ENCODE peak calls at places on chromosomes 16 and 17, in seven cellular contexts. One of them, this sample, is unnamed.

GRCh38 chr17:9707917-9708316 is 62.6 kb downstream of the USP43 start:
- DNase-seq in left cardiac atrium: no peak
- DNase-seq in pancreas: no peak
- DNase-seq in heart right ventricle: no peak
- DNase-seq in naive B cell: no peak
- DNase-seq in iris pigment epithelial cell: no peak
- DNase-seq in GM10248: no peak
- DNase-seq in this sample: no peak

GRCh38 chr16:21262779-21263639 is 15.1 kb downstream of the CRYM start:
- DNase-seq in pancreas: no peak
- DNase-seq in naive B cell: no peak
- DNase-seq in heart right ventricle: no peak
- DNase-seq in left cardiac atrium: no peak
- DNase-seq in iris pigment epithelial cell: no peak
- DNase-seq in GM10248: no peak
- DNase-seq in this sample: no peak

GRCh38 chr17:7589204-7589868 is 558 bp downstream of the SOX15 start:
- DNase-seq in GM10248: peak
- DNase-seq in left cardiac atrium: peak
- DNase-seq in pancreas: peak
- DNase-seq in iris pigment epithelial cell: peak
- DNase-seq in naive B cell: peak
- DNase-seq in heart right ventricle: peak
- DNase-seq in this sample: peak

GRCh38 chr16:566475-567361 is at the start of gene NHLRC4:
- DNase-seq in iris pigment epithelial cell: peak
- DNase-seq in heart right ventricle: peak
- DNase-seq in left cardiac atrium: peak
- DNase-seq in GM10248: peak
- DNase-seq in naive B cell: peak
- DNase-seq in pancreas: no peak
- DNase-seq in this sample: no peak

GRCh38 chr17:50963139-50963538 is 97.0 kb upstream of the TOB1 start:
- DNase-seq in iris pigment epithelial cell: peak
- DNase-seq in left cardiac atrium: no peak
- DNase-seq in naive B cell: no peak
- DNase-seq in pancreas: no peak
- DNase-seq in GM10248: no peak
- DNase-seq in heart right ventricle: no peak
- DNase-seq in this sample: no peak

GRCh38 chr17:44191941-44192496 is 5.2 kb downstream of the TMUB2 start:
- DNase-seq in iris pigment epithelial cell: no peak
- DNase-seq in heart right ventricle: no peak
- DNase-seq in GM10248: no peak
- DNase-seq in naive B cell: no peak
- DNase-seq in left cardiac atrium: no peak
- DNase-seq in pancreas: no peak
- DNase-seq in this sample: no peak

GRCh38 chr16:3087243-3087791 is 11.8 kb downstream of the ZSCAN10 start:
- DNase-seq in pancreas: no peak
- DNase-seq in heart right ventricle: peak
- DNase-seq in left cardiac atrium: peak
- DNase-seq in iris pigment epithelial cell: no peak
- DNase-seq in GM10248: peak
- DNase-seq in naive B cell: no peak
- DNase-seq in this sample: no peak

GRCh38 chr16:22214893-22215292 is 8.8 kb downstream of the EEF2K start:
- DNase-seq in pancreas: no peak
- DNase-seq in heart right ventricle: no peak
- DNase-seq in naive B cell: no peak
- DNase-seq in iris pigment epithelial cell: peak
- DNase-seq in left cardiac atrium: no peak
- DNase-seq in GM10248: no peak
- DNase-seq in this sample: no peak

GRCh38 chr17:64448665-64449512 is at the start of gene MILR1:
- DNase-seq in left cardiac atrium: no peak
- DNase-seq in GM10248: peak
- DNase-seq in heart right ventricle: no peak
- DNase-seq in iris pigment epithelial cell: peak
- DNase-seq in pancreas: no peak
- DNase-seq in naive B cell: peak
- DNase-seq in this sample: no peak

GRCh38 chr16:76932541-76933211 is 258.3 kb upstream of the MON1B start:
- DNase-seq in heart right ventricle: no peak
- DNase-seq in left cardiac atrium: no peak
- DNase-seq in GM10248: no peak
- DNase-seq in pancreas: no peak
- DNase-seq in naive B cell: no peak
- DNase-seq in iris pigment epithelial cell: peak
- DNase-seq in this sample: no peak

GRCh38 chr17:18217412-18218015 is 7.9 kb upstream of the LLGL1 start:
- DNase-seq in naive B cell: peak
- DNase-seq in left cardiac atrium: peak
- DNase-seq in heart right ventricle: peak
- DNase-seq in GM10248: peak
- DNase-seq in iris pigment epithelial cell: peak
- DNase-seq in pancreas: peak
- DNase-seq in this sample: peak

GRCh38 chr16:62213763-62214162 is 177.5 kb upstream of the CDH8 start:
- DNase-seq in iris pigment epithelial cell: no peak
- DNase-seq in naive B cell: no peak
- DNase-seq in left cardiac atrium: no peak
- DNase-seq in GM10248: no peak
- DNase-seq in pancreas: no peak
- DNase-seq in heart right ventricle: no peak
- DNase-seq in this sample: no peak

GRCh38 chr17:27569257-27569722 is 61.7 kb upstream of the LGALS9 start:
- DNase-seq in heart right ventricle: no peak
- DNase-seq in naive B cell: no peak
- DNase-seq in left cardiac atrium: no peak
- DNase-seq in pancreas: no peak
- DNase-seq in iris pigment epithelial cell: peak
- DNase-seq in GM10248: peak
- DNase-seq in this sample: no peak

GRCh38 chr16:89039756-89040155 is 53.9 kb upstream of the ACSF3 start:
- DNase-seq in naive B cell: no peak
- DNase-seq in iris pigment epithelial cell: no peak
- DNase-seq in pancreas: no peak
- DNase-seq in heart right ventricle: peak
- DNase-seq in GM10248: no peak
- DNase-seq in left cardiac atrium: no peak
- DNase-seq in this sample: peak

GRCh38 chr17:76927982-76928381 is 59.8 kb downstream of the MGAT5B start:
- DNase-seq in iris pigment epithelial cell: no peak
- DNase-seq in GM10248: no peak
- DNase-seq in heart right ventricle: no peak
- DNase-seq in naive B cell: no peak
- DNase-seq in pancreas: no peak
- DNase-seq in left cardiac atrium: no peak
- DNase-seq in this sample: no peak

GRCh38 chr17:30436729-30437128 is 40.5 kb upstream of the GOSR1 start:
- DNase-seq in GM10248: no peak
- DNase-seq in left cardiac atrium: no peak
- DNase-seq in heart right ventricle: no peak
- DNase-seq in iris pigment epithelial cell: no peak
- DNase-seq in pancreas: no peak
- DNase-seq in naive B cell: no peak
- DNase-seq in this sample: no peak

GRCh38 chr17:57605734-57606105 is 139.4 kb downstream of the CCDC182 start:
- DNase-seq in iris pigment epithelial cell: no peak
- DNase-seq in heart right ventricle: no peak
- DNase-seq in naive B cell: no peak
- DNase-seq in pancreas: peak
- DNase-seq in left cardiac atrium: no peak
- DNase-seq in GM10248: no peak
- DNase-seq in this sample: no peak

GRCh38 chr16:86827521-86827920 is 249.2 kb downstream of the FOXL1 start:
- DNase-seq in iris pigment epithelial cell: no peak
- DNase-seq in left cardiac atrium: no peak
- DNase-seq in heart right ventricle: no peak
- DNase-seq in GM10248: no peak
- DNase-seq in naive B cell: no peak
- DNase-seq in pancreas: no peak
- DNase-seq in this sample: peak

GRCh38 chr16:705748-706188 is at the start of gene FBXL16:
- DNase-seq in GM10248: no peak
- DNase-seq in left cardiac atrium: no peak
- DNase-seq in pancreas: no peak
- DNase-seq in naive B cell: no peak
- DNase-seq in heart right ventricle: no peak
- DNase-seq in iris pigment epithelial cell: no peak
- DNase-seq in this sample: no peak

GRCh38 chr16:8713635-8714097 is 39.2 kb downstream of the ABAT start:
- DNase-seq in GM10248: no peak
- DNase-seq in iris pigment epithelial cell: no peak
- DNase-seq in naive B cell: no peak
- DNase-seq in heart right ventricle: no peak
- DNase-seq in pancreas: no peak
- DNase-seq in left cardiac atrium: no peak
- DNase-seq in this sample: no peak

GRCh38 chr17:82300707-82301270 is 16.6 kb downstream of the CD7 start:
- DNase-seq in naive B cell: peak
- DNase-seq in heart right ventricle: peak
- DNase-seq in pancreas: peak
- DNase-seq in iris pigment epithelial cell: peak
- DNase-seq in GM10248: peak
- DNase-seq in left cardiac atrium: peak
- DNase-seq in this sample: peak

GRCh38 chr16:84976644-84977400 is 34.5 kb downstream of the ZDHHC7 start:
- DNase-seq in GM10248: no peak
- DNase-seq in iris pigment epithelial cell: peak
- DNase-seq in left cardiac atrium: peak
- DNase-seq in heart right ventricle: peak
- DNase-seq in naive B cell: no peak
- DNase-seq in pancreas: no peak
- DNase-seq in this sample: peak

GRCh38 chr16:2897110-2897509 is 14.1 kb downstream of the FLYWCH2 start:
- DNase-seq in left cardiac atrium: no peak
- DNase-seq in GM10248: peak
- DNase-seq in pancreas: no peak
- DNase-seq in heart right ventricle: no peak
- DNase-seq in naive B cell: peak
- DNase-seq in iris pigment epithelial cell: peak
- DNase-seq in this sample: peak

GRCh38 chr17:45248132-45248936 is 13.6 kb downstream of the SPATA32 start:
- DNase-seq in naive B cell: peak
- DNase-seq in iris pigment epithelial cell: no peak
- DNase-seq in left cardiac atrium: no peak
- DNase-seq in GM10248: peak
- DNase-seq in pancreas: no peak
- DNase-seq in heart right ventricle: no peak
- DNase-seq in this sample: no peak

GRCh38 chr16:47234-47633 is 6.2 kb downstream of the POLR3K start:
- DNase-seq in pancreas: no peak
- DNase-seq in heart right ventricle: no peak
- DNase-seq in naive B cell: no peak
- DNase-seq in left cardiac atrium: no peak
- DNase-seq in iris pigment epithelial cell: no peak
- DNase-seq in GM10248: no peak
- DNase-seq in this sample: no peak

GRCh38 chr17:67025216-67025792 is 19.1 kb upstream of the CACNG1 start:
- DNase-seq in pancreas: no peak
- DNase-seq in GM10248: no peak
- DNase-seq in iris pigment epithelial cell: no peak
- DNase-seq in heart right ventricle: no peak
- DNase-seq in left cardiac atrium: no peak
- DNase-seq in naive B cell: no peak
- DNase-seq in this sample: no peak

GRCh38 chr16:25730396-25730795 is 38.6 kb downstream of the HS3ST4 start:
- DNase-seq in left cardiac atrium: no peak
- DNase-seq in iris pigment epithelial cell: no peak
- DNase-seq in GM10248: no peak
- DNase-seq in heart right ventricle: no peak
- DNase-seq in pancreas: no peak
- DNase-seq in naive B cell: no peak
- DNase-seq in this sample: no peak

GRCh38 chr17:69335018-69335417 is 8.1 kb upstream of the ABCA5 start:
- DNase-seq in heart right ventricle: no peak
- DNase-seq in naive B cell: no peak
- DNase-seq in pancreas: no peak
- DNase-seq in left cardiac atrium: no peak
- DNase-seq in GM10248: no peak
- DNase-seq in iris pigment epithelial cell: peak
- DNase-seq in this sample: no peak

GRCh38 chr17:50129303-50129945 is 536 bp downstream of the SAMD14 start:
- DNase-seq in left cardiac atrium: no peak
- DNase-seq in pancreas: no peak
- DNase-seq in GM10248: peak
- DNase-seq in heart right ventricle: no peak
- DNase-seq in naive B cell: no peak
- DNase-seq in iris pigment epithelial cell: peak
- DNase-seq in this sample: no peak

GRCh38 chr16:27374794-27375499 is 27.0 kb upstream of the IL21R start:
- DNase-seq in pancreas: no peak
- DNase-seq in left cardiac atrium: peak
- DNase-seq in GM10248: peak
- DNase-seq in heart right ventricle: peak
- DNase-seq in iris pigment epithelial cell: peak
- DNase-seq in naive B cell: peak
- DNase-seq in this sample: peak

GRCh38 chr17:12600349-12600748 is 65.3 kb upstream of the MYOCD start:
- DNase-seq in heart right ventricle: no peak
- DNase-seq in naive B cell: no peak
- DNase-seq in iris pigment epithelial cell: no peak
- DNase-seq in GM10248: no peak
- DNase-seq in left cardiac atrium: no peak
- DNase-seq in pancreas: no peak
- DNase-seq in this sample: no peak

GRCh38 chr17:81810476-81810875 is 6.5 kb downstream of the GCGR start:
- DNase-seq in pancreas: no peak
- DNase-seq in naive B cell: no peak
- DNase-seq in left cardiac atrium: no peak
- DNase-seq in GM10248: no peak
- DNase-seq in heart right ventricle: no peak
- DNase-seq in iris pigment epithelial cell: no peak
- DNase-seq in this sample: no peak

GRCh38 chr17:58121925-58122324 is 26.3 kb upstream of the OR4D1 start:
- DNase-seq in naive B cell: no peak
- DNase-seq in iris pigment epithelial cell: peak
- DNase-seq in pancreas: no peak
- DNase-seq in GM10248: peak
- DNase-seq in heart right ventricle: no peak
- DNase-seq in left cardiac atrium: no peak
- DNase-seq in this sample: no peak

GRCh38 chr17:73335591-73336503 is 24.0 kb upstream of the CDC42EP4 start:
- DNase-seq in pancreas: no peak
- DNase-seq in GM10248: no peak
- DNase-seq in heart right ventricle: no peak
- DNase-seq in iris pigment epithelial cell: no peak
- DNase-seq in naive B cell: no peak
- DNase-seq in left cardiac atrium: no peak
- DNase-seq in this sample: no peak

GRCh38 chr17:65181237-65182061 is 44.3 kb downstream of the RGS9 start:
- DNase-seq in heart right ventricle: no peak
- DNase-seq in GM10248: peak
- DNase-seq in iris pigment epithelial cell: no peak
- DNase-seq in naive B cell: no peak
- DNase-seq in left cardiac atrium: no peak
- DNase-seq in pancreas: no peak
- DNase-seq in this sample: no peak

GRCh38 chr17:210402-210801 is 29.0 kb upstream of the DOC2B start:
- DNase-seq in iris pigment epithelial cell: no peak
- DNase-seq in naive B cell: no peak
- DNase-seq in GM10248: no peak
- DNase-seq in left cardiac atrium: peak
- DNase-seq in pancreas: peak
- DNase-seq in heart right ventricle: no peak
- DNase-seq in this sample: peak

GRCh38 chr17:50407921-50408320 is 10.6 kb upstream of the LRRC59 start:
- DNase-seq in iris pigment epithelial cell: no peak
- DNase-seq in pancreas: no peak
- DNase-seq in naive B cell: no peak
- DNase-seq in heart right ventricle: no peak
- DNase-seq in left cardiac atrium: no peak
- DNase-seq in GM10248: no peak
- DNase-seq in this sample: no peak

This sample was measured in aorta.